ENCODE peak calls at places on chromosome 18, in five cellular contexts. X is GM12878, Z is SK-N-SH, Q is HepG2, E is K562. T is an unnamed sample.
A peak's percentile ranks its signal among the peaks of the same experiment; 100 is the strongest.

GRCh38 chr18:53544926-53545325 is 679.5 kb downstream of the MBD2 start:
- DNase-seq in X (no peak), Z (peak; percentile 5), Q (no peak), E (no peak), T (no peak)

GRCh38 chr18:30572214-30572613 is 470.3 kb downstream of the DSC3 start:
- DNase-seq in X (no peak), Z (no peak), Q (no peak), E (no peak), T (no peak)

GRCh38 chr18:76765649-76766048 is 56.7 kb upstream of the ZNF236 start:
- DNase-seq in X (no peak), Z (no peak), Q (no peak), E (no peak), T (no peak)

GRCh38 chr18:60421356-60422118 is 49.0 kb upstream of the MC4R start:
- DNase-seq in X (no peak), Z (no peak), Q (no peak), E (no peak), T (no peak)

GRCh38 chr18:58579561-58580047 is 49.3 kb downstream of the ALPK2 start:
- DNase-seq in X (no peak), Z (no peak), Q (peak; percentile 90), E (no peak), T (peak; percentile 91)

GRCh38 chr18:8478166-8478967 is 130.9 kb upstream of the RAB12 start:
- DNase-seq in X (no peak), Z (peak; percentile 77), Q (peak; percentile 40), E (peak; percentile 77), T (peak; percentile 34)

GRCh38 chr18:44013871-44014270 is 666.8 kb upstream of the SETBP1 start:
- DNase-seq in X (no peak), Z (no peak), Q (no peak), E (no peak), T (no peak)

GRCh38 chr18:36539674-36540073 is 242.2 kb downstream of the FHOD3 start:
- DNase-seq in X (no peak), Z (no peak), Q (no peak), E (no peak), T (peak; percentile 35)

GRCh38 chr18:8982416-8983183 is 119.9 kb upstream of the NDUFV2 start:
- DNase-seq in X (no peak), Z (peak; percentile 61), Q (peak; percentile 60), E (peak; percentile 85), T (peak; percentile 74)

GRCh38 chr18:32366586-32367538 is 103.8 kb downstream of the GAREM1 start:
- DNase-seq in X (no peak), Z (no peak), Q (no peak), E (no peak), T (no peak)

GRCh38 chr18:944440-944839 is 39.8 kb downstream of the ADCYAP1 start:
- DNase-seq in X (no peak), Z (no peak), Q (no peak), E (no peak), T (peak; percentile 3)

GRCh38 chr18:23573948-23574431 is 12.3 kb downstream of the NPC1 start:
- DNase-seq in X (no peak), Z (no peak), Q (no peak), E (peak; percentile 32), T (peak; percentile 72)

GRCh38 chr18:55256568-55257289 is 297.5 kb upstream of the CCDC68 start:
- DNase-seq in X (no peak), Z (no peak), Q (no peak), E (no peak), T (no peak)

GRCh38 chr18:40769786-40770185 is 1185.2 kb upstream of the PIK3C3 start:
- DNase-seq in X (no peak), Z (no peak), Q (no peak), E (no peak), T (no peak)

GRCh38 chr18:59735269-59735860 is 38.1 kb upstream of the CCBE1 start:
- DNase-seq in X (no peak), Z (peak; percentile 45), Q (no peak), E (no peak), T (no peak)

GRCh38 chr18:65906621-65907034 is 155.8 kb downstream of the CDH7 start:
- DNase-seq in X (no peak), Z (no peak), Q (no peak), E (no peak), T (no peak)

GRCh38 chr18:63980896-63981454 is 11.1 kb downstream of the SERPINB8 start:
- DNase-seq in X (no peak), Z (no peak), Q (no peak), E (no peak), T (no peak)

GRCh38 chr18:63977040-63977439 is 7.2 kb downstream of the SERPINB8 start:
- DNase-seq in X (no peak), Z (no peak), Q (no peak), E (no peak), T (no peak)

GRCh38 chr18:63981719-63982118 is 11.8 kb downstream of the SERPINB8 start:
- DNase-seq in X (no peak), Z (no peak), Q (no peak), E (no peak), T (no peak)

GRCh38 chr18:63980027-63980426 is 10.1 kb downstream of the SERPINB8 start:
- DNase-seq in X (no peak), Z (no peak), Q (no peak), E (no peak), T (no peak)

GRCh38 chr18:63979409-63979908 is 9.6 kb downstream of the SERPINB8 start:
- DNase-seq in X (no peak), Z (peak; percentile 64), Q (peak; percentile 66), E (peak; percentile 36), T (peak; percentile 70)
- H3K27me3 ChIP-seq in X (no peaks in the 10 kb centered on the region), Z (no peaks in the 10 kb centered on the region), Q (no peaks in the 10 kb centered on the region), E (no peaks in the 10 kb centered on the region), T (no peaks in the 10 kb centered on the region)

GRCh38 chr18:79394438-79395307 is 1.1 kb upstream of the NFATC1 start:
- DNase-seq in X (no peak), Z (no peak), Q (no peak), E (peak; percentile 30), T (peak; percentile 49)
- TF ChIP-seq MXI1 in X (no peak), Z (no peak), Q (no peak), E (no peak), T (no peak)

GRCh38 chr18:46733872-46734271 is 23.0 kb downstream of the ST8SIA5 start:
- DNase-seq in X (no peak), Z (no peak), Q (no peak), E (no peak), T (no peak)

GRCh38 chr18:46734981-46735380 is 21.9 kb downstream of the ST8SIA5 start:
- DNase-seq in X (no peak), Z (no peak), Q (no peak), E (no peak), T (no peak)

GRCh38 chr18:46736136-46736535 is 20.7 kb downstream of the ST8SIA5 start:
- DNase-seq in X (no peak), Z (no peak), Q (no peak), E (no peak), T (no peak)

GRCh38 chr18:46738491-46738890 is 18.4 kb downstream of the ST8SIA5 start:
- DNase-seq in X (no peak), Z (no peak), Q (no peak), E (no peak), T (no peak)

GRCh38 chr18:46736736-46737135 is 20.1 kb downstream of the ST8SIA5 start:
- DNase-seq in X (no peak), Z (no peak), Q (no peak), E (no peak), T (no peak)
- TF ChIP-seq RAD21 in X (no peak), Z (no peak), Q (no peak), E (no peak), T (no peak)

GRCh38 chr18:72541871-72542690 is 2.1 kb downstream of the CBLN2 start:
- DNase-seq in X (no peak), Z (peak; percentile 79), Q (no peak), E (no peak), T (no peak)

GRCh38 chr18:72542993-72543361 is 1.2 kb downstream of the CBLN2 start:
- DNase-seq in X (no peak), Z (peak; percentile 63), Q (no peak), E (no peak), T (no peak)

GRCh38 chr18:72539861-72540260 is 4.3 kb downstream of the CBLN2 start:
- DNase-seq in X (no peak), Z (no peak), Q (no peak), E (no peak), T (no peak)

GRCh38 chr18:72544092-72544886 is at the start of gene CBLN2:
- DNase-seq in X (no peak), Z (peak; percentile 92), Q (peak; percentile 23), E (peak; percentile 23), T (peak; percentile 18)

DNA sequence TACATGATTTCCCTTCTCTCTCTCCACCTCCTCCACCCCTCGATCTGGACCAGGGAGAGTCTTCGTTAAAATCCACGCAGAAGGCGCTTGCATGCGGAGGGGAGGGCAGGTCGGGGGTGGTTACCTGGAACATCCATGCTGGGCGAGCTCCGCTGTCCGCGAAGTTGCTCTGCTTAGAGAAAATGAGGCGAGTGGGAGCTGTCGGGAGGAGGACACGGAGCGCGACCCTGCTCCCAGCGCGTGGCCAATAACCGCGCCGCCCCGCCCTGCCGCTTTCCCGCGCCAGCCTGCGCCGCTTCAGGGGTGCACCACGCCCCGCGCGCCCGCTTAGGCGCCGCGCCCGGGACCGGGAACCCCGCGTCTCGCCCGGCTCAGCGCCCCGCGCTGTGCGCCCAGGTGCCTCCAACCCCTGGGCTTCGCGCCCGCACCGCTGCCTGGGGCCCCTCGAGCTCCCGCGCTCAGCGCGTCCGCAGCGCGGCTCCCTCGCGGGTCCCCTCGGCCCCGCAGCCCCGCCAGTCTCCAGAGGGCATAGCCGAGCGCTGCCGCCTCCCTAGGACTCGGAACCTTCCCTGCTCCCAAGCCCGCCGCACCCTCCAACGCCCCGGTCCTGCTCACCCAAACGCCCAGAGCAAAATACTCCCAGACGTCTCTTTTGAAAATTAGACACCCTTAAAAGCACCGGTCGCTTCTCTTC is 633 bp downstream of the CBLN2 start:
- DNase-seq in X (no peak), Z (peak; percentile 65), Q (no peak), E (no peak), T (no peak)
- H3K27me3 ChIP-seq in X (peaks cover 3% of the 10 kb centered on the region), Z (peaks cover 34% of the 10 kb centered on the region), Q (peaks cover 1% of the 10 kb centered on the region), E (no peaks in the 10 kb centered on the region), T (peaks cover 11% of the 10 kb centered on the region)

GRCh38 chr18:25350561-25351201 is 1.3 kb downstream of the ZNF521 start:
- DNase-seq in X (no peak), Z (peak; percentile 72), Q (no peak), E (no peak), T (peak; percentile 65)
- TF ChIP-seq MXI1 in X (no peak), Z (peak; percentile 32), Q (no peak), E (no peak), T (peak; percentile 59)

GRCh38 chr18:71707400-71707799 is 836.7 kb downstream of the CBLN2 start:
- DNase-seq in X (no peak), Z (no peak), Q (no peak), E (no peak), T (no peak)

DNA sequence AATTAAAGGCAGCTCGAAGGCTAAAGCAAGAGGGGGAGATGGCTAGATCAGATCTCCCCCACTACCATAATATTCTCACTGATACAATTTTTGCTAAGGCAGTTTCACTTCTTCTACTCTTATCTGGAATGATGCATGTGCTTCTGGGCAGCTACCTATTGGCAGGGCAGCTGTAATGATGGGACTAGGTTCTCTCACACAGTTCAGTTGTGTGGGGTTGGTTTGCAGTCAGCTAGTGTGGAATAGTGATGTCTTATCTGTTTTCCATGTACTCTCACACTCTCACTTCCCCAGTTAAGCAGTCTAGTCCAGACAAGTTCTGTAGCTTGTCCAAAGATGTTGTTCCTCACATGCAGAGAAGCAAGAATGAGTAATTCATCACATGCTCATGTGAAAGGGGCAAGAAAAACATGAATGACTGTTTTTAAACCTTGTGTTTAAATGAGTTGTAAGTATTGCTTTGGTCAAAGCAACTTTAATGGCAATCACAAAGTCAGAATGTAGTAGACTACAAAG is 836.1 kb downstream of the CBLN2 start:
- DNase-seq in X (no peak), Z (no peak), Q (no peak), E (no peak), T (no peak)
- TF ChIP-seq RAD21 in X (no peak), Z (no peak), Q (no peak), E (no peak), T (no peak)

T was measured in IMR-90.